ENCODE peak calls at places on chromosome 1, in four cellular contexts. P, K, V and X are unnamed samples. For H3K4me1, the result is how much of the 10 kb centered on the place peaks cover.

GRCh38 chr1:55382699-55383377 is 167.7 kb upstream of the USP24 start:
- DNase-seq in V (no peak), K (no peak), P (no peak), X (no peak)

GRCh38 chr1:246078126-246078887 is 428.8 kb downstream of the SMYD3 start:
- DNase-seq in V (no peak), K (no peak), P (no peak), X (no peak)

GRCh38 chr1:38696371-38696770 is 163.2 kb downstream of the RRAGC start:
- DNase-seq in K (no peak), V (no peak), P (no peak), X (no peak)

GRCh38 chr1:8629241-8630091 is 188.0 kb downstream of the RERE start:
- DNase-seq in V (no peak), P (no peak), K (no peak), X (peak)

GRCh38 chr1:165753934-165754333 is 14.7 kb downstream of the TMCO1 start:
- DNase-seq in P (no peak), V (no peak), K (no peak), X (no peak)

GRCh38 chr1:178639326-178639725 is 85.7 kb upstream of the RALGPS2 start:
- DNase-seq in V (no peak), K (no peak), P (no peak), X (no peak)

GRCh38 chr1:36463404-36463772 is 796 bp downstream of the MRPS15 start:
- DNase-seq in P (no peak), K (no peak), V (no peak), X (no peak)

GRCh38 chr1:96538883-96539282 is 182.7 kb upstream of the PTBP2 start:
- DNase-seq in P (no peak), K (no peak), V (no peak), X (no peak)

GRCh38 chr1:91600431-91601330 is 100.0 kb downstream of the CDC7 start:
- DNase-seq in V (no peak), K (no peak), P (no peak), X (no peak)

GRCh38 chr1:95041491-95042165 is 31.1 kb downstream of the ALG14 start:
- DNase-seq in P (peak), K (no peak), V (peak), X (no peak)

GRCh38 chr1:186404454-186405051 is 28.9 kb downstream of the ODR4 start:
- DNase-seq in V (no peak), K (no peak), P (no peak), X (no peak)

GRCh38 chr1:5010656-5011055 is 356.2 kb downstream of the AJAP1 start:
- DNase-seq in V (no peak), P (no peak), K (no peak), X (no peak)

GRCh38 chr1:230879781-230880180 is 11.5 kb upstream of the C1orf198 start:
- DNase-seq in K (no peak), V (no peak), P (no peak), X (no peak)

GRCh38 chr1:89820423-89821321 is at the start of gene LRRC8D:
- DNase-seq in K (peak), V (peak), P (peak), X (peak)

DNA sequence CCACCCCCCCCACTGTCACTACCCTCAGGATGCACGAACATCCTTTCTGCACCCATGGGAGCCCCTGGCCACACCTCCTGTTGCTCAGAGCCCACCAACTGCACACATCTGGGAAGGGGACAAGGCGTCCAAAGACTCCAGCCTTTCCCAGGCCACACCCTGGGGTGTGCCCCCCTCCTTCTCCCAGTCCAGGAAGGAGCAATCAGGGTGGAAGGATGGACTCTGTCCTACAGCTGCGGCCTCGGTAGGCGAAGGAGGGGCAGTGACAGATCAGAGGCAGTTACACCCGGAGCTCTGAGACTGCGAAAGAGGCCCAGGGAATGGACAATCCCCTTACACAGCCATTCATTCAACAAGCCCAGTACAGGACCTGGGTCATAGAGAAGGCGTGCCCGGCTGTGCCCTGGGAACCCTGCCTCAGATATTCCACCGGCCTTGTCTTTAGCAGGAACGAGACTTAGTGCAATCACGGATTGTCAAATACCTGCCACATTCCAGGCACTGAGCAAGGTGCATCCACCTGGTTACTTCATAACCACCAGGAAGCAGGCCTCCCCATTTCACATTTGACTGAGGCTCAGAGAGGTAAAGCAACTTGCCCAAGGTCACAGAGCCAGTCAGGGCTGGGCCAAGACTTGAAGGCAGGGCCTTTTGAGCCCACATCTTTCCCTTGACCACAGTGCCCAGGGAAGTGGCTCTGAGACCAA is 9.4 kb downstream of the HSPG2 start:
- DNase-seq in V (peak), K (no peak), P (no peak), X (peak)
- H3K4me1 ChIP-seq in V (half or more), K (under half), P (under half), X (under half)

GRCh38 chr1:200372885-200373181 is 37.0 kb downstream of the ZNF281 start:
- DNase-seq in K (no peak), V (no peak), P (no peak), X (no peak)

GRCh38 chr1:200372095-200372884 is 37.5 kb downstream of the ZNF281 start:
- DNase-seq in V (no peak), K (no peak), P (no peak), X (no peak)

GRCh38 chr1:200373811-200374231 is 36.0 kb downstream of the ZNF281 start:
- DNase-seq in K (no peak), P (no peak), V (no peak), X (no peak)

GRCh38 chr1:200376521-200376920 is 33.3 kb downstream of the ZNF281 start:
- DNase-seq in V (no peak), K (no peak), P (no peak), X (no peak)

GRCh38 chr1:200374569-200375312 is 35.1 kb downstream of the ZNF281 start:
- DNase-seq in V (no peak), K (no peak), P (no peak), X (no peak)
- H3K4me1 ChIP-seq in V (under half), K (half or more), P (under half), X (under half)

GRCh38 chr1:184556665-184557064 is 169.8 kb downstream of the C1orf21 start:
- DNase-seq in V (no peak), K (no peak), P (no peak), X (no peak)

GRCh38 chr1:184557423-184558347 is 170.9 kb downstream of the C1orf21 start:
- DNase-seq in K (no peak), V (no peak), P (no peak), X (no peak)

GRCh38 chr1:184558691-184559090 is 171.9 kb downstream of the C1orf21 start:
- DNase-seq in V (no peak), K (no peak), P (no peak), X (no peak)

GRCh38 chr1:184555665-184556641 is 169.1 kb downstream of the C1orf21 start:
- DNase-seq in K (no peak), V (no peak), P (no peak), X (no peak)

GRCh38 chr1:184559117-184559713 is 172.4 kb downstream of the C1orf21 start:
- DNase-seq in V (no peak), K (no peak), P (no peak), X (no peak)
- H3K4me1 ChIP-seq in V (half or more), K (under half), P (under half), X (under half)

GRCh38 chr1:66373072-66373685 is 160.8 kb upstream of the SGIP1 start:
- DNase-seq in P (no peak), V (no peak), K (no peak), X (no peak)

GRCh38 chr1:66374148-66374547 is 159.8 kb upstream of the SGIP1 start:
- DNase-seq in K (no peak), P (no peak), V (no peak), X (no peak)

GRCh38 chr1:66371233-66372005 is 162.5 kb upstream of the SGIP1 start:
- DNase-seq in K (no peak), P (no peak), V (no peak), X (no peak)

GRCh38 chr1:66374561-66375111 is 159.3 kb upstream of the SGIP1 start:
- DNase-seq in K (no peak), P (no peak), V (no peak), X (no peak)

DNA sequence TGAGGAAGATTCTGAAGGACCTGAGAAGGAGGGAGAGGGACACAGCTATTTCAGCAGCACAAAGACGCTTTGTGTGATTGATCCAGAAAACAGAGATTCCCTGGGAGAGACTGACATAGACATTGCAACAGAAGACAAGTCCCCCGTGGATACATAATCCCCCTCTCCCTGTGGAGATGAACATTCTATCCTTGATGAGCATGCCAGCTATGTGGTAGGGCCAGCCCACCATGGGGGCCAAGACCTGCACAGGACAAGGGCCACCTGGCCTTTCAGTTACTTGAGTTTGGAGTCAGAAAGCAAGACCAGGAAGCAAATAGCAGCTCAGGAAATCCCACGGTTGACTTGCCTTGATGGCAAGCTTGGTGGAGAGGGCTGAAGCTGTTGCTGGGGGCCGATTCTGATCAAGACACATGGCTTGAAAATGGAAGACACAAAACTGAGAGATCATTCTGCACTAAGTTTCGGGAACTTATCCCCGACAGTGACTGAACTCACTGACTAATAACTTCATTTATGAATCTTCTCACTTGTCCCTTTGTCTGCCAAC is 161.4 kb upstream of the SGIP1 start:
- DNase-seq in P (no peak), K (no peak), V (no peak), X (no peak)
- H3K4me1 ChIP-seq in P (under half), K (under half), V (half or more), X (under half)

GRCh38 chr1:27635410-27636142 is 591 bp upstream of the FGR start:
- DNase-seq in V (no peak), P (no peak), K (no peak), X (no peak)
- H3K4me1 ChIP-seq in V (half or more), P (under half), K (under half), X (under half)